ENCODE peak calls at places on chromosomes 3 and 15, in seven cellular contexts. K is heart left ventricle, E is uterus, Z is A549, M is IMR-90, W is tibial nerve, I is sigmoid colon. R is an unnamed sample.

GRCh38 chr15:28110416-28110975 is 11.4 kb upstream of the OCA2 start:
- DNase-seq in K (no peak), E (no peak), Z (no peak), M (no peak), W (no peak), I (peak; percentile 43), R (no peak)

GRCh38 chr3:165875644-165876043 is 38.4 kb upstream of the BCHE start:
- DNase-seq in K (no peak), E (no peak), Z (no peak), M (no peak), W (no peak), I (no peak), R (no peak)

GRCh38 chr3:185880600-185880999 is 55.8 kb upstream of the IGF2BP2 start:
- DNase-seq in K (no peak), E (no peak), Z (no peak), M (no peak), W (no peak), I (no peak), R (no peak)

GRCh38 chr3:127172211-127172610 is 20.7 kb upstream of the PRR23E start:
- DNase-seq in K (no peak), E (no peak), Z (no peak), M (no peak), W (no peak), I (no peak), R (peak; percentile 57)

GRCh38 chr3:27794211-27794610 is 72.1 kb upstream of the EOMES start:
- DNase-seq in K (no peak), E (no peak), Z (no peak), M (no peak), W (no peak), I (no peak), R (no peak)

GRCh38 chr15:80467311-80467714 is 63.1 kb downstream of the ARNT2 start:
- DNase-seq in K (no peak), E (no peak), Z (no peak), M (no peak), W (no peak), I (no peak), R (peak; percentile 78)

GRCh38 chr3:45560270-45561020 is 34.1 kb upstream of the LIMD1 start:
- DNase-seq in K (peak; percentile 88), E (peak; percentile 78), Z (no peak), M (peak; percentile 42), W (peak; percentile 71), I (peak; percentile 95), R (peak; percentile 93)

GRCh38 chr15:66609876-66610275 is 44.1 kb upstream of the LCTL start:
- DNase-seq in K (no peak), E (no peak), Z (no peak), M (no peak), W (no peak), I (no peak), R (no peak)

GRCh38 chr3:150871192-150871591 is 34.0 kb downstream of the MINDY4B start:
- DNase-seq in K (no peak), E (no peak), Z (no peak), M (peak; percentile 7), W (no peak), I (no peak), R (no peak)

GRCh38 chr15:25245801-25246622 is 192.8 kb downstream of the UBE3A start:
- DNase-seq in K (no peak), E (peak; percentile 4), Z (no peak), M (no peak), W (no peak), I (peak; percentile 41), R (peak; percentile 70)

GRCh38 chr15:77083381-77084160 is 12.7 kb upstream of the TSPAN3 start:
- DNase-seq in K (peak; percentile 91), E (peak; percentile 65), Z (peak; percentile 85), M (peak; percentile 15), W (no peak), I (peak; percentile 82), R (peak; percentile 65)

GRCh38 chr15:81329446-81329845 is 5.5 kb upstream of the STARD5 start:
- DNase-seq in K (no peak), E (no peak), Z (no peak), M (no peak), W (no peak), I (no peak), R (no peak)

GRCh38 chr3:46538803-46539442 is 27.2 kb downstream of the LRRC2 start:
- DNase-seq in K (peak; percentile 68), E (peak; percentile 21), Z (no peak), M (peak; percentile 83), W (no peak), I (peak; percentile 72), R (peak; percentile 57)

GRCh38 chr3:120506076-120506827 is 55.5 kb upstream of the FSTL1 start:
- DNase-seq in K (no peak), E (no peak), Z (no peak), M (peak; percentile 28), W (no peak), I (no peak), R (no peak)

GRCh38 chr3:6862880-6863195 is 1.9 kb downstream of the GRM7 start:
- DNase-seq in K (no peak), E (no peak), Z (no peak), M (no peak), W (no peak), I (no peak), R (no peak)

GRCh38 chr3:87766736-87767135 is 292.1 kb downstream of the CGGBP1 start:
- DNase-seq in K (no peak), E (no peak), Z (no peak), M (no peak), W (no peak), I (no peak), R (no peak)

GRCh38 chr15:56248276-56248675 is 4.6 kb upstream of the RFX7 start:
- DNase-seq in K (no peak), E (no peak), Z (no peak), M (no peak), W (no peak), I (no peak), R (no peak)

GRCh38 chr3:42503251-42503924 is 945 bp downstream of the VIPR1 start:
- DNase-seq in K (no peak), E (no peak), Z (no peak), M (no peak), W (no peak), I (peak; percentile 36), R (peak; percentile 14)

DNA sequence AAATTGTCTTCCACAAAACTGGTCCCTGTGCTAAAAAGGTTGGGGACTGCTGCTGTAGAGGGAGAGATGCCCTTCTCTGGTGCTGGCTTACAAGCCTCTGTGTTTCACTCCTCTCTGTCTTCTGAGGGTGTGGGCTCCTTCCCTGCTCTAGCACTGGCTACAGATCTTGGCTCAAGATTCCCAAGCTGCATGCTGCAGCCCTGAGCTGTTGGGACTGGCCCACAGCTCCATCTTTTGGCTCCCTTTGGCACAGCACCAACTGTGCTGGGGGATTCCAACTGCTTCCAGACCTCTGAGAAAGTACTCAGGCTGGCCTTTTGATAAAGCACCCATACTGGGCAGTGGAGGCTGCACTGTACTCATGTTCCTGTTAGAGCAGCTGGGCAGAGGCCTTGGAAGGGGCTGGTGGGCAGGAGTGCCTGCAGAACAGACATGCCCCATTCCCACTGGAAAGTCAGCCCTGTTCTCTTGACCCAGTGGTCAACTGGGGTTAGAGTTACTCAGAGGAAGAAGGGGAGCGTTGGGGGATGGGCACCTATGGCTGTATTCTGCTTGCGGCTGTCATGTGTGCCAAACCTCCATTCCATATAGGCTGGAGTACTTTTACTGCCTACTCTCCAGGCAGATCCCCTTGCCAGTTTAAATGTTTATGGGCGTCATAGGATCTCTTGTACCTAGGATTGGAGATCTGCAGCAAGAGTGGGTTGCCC is 55.7 kb downstream of the GALK2 start:
- DNase-seq in K (no peak), E (no peak), Z (no peak), M (peak; percentile 60), W (no peak), I (no peak), R (no peak)
- TF ChIP-seq CTCF in K (no peak), E (no peak), Z (peak; percentile 10), M (peak; percentile 37), W (no peak), I (no peak), R (no peak)

GRCh38 chr3:149375824-149376196 is 1.6 kb downstream of the TM4SF1 start:
- DNase-seq in K (no peak), E (no peak), Z (no peak), M (no peak), W (no peak), I (no peak), R (no peak)

GRCh38 chr3:149376728-149377407 is 581 bp downstream of the TM4SF1 start:
- DNase-seq in K (no peak), E (no peak), Z (no peak), M (peak; percentile 59), W (no peak), I (no peak), R (no peak)

GRCh38 chr3:149374391-149374790 is 3.1 kb downstream of the TM4SF1 start:
- DNase-seq in K (no peak), E (no peak), Z (no peak), M (no peak), W (no peak), I (no peak), R (no peak)

GRCh38 chr3:149373235-149374125 is 4.0 kb downstream of the TM4SF1 start:
- DNase-seq in K (no peak), E (no peak), Z (no peak), M (peak; percentile 85), W (no peak), I (no peak), R (no peak)

DNA sequence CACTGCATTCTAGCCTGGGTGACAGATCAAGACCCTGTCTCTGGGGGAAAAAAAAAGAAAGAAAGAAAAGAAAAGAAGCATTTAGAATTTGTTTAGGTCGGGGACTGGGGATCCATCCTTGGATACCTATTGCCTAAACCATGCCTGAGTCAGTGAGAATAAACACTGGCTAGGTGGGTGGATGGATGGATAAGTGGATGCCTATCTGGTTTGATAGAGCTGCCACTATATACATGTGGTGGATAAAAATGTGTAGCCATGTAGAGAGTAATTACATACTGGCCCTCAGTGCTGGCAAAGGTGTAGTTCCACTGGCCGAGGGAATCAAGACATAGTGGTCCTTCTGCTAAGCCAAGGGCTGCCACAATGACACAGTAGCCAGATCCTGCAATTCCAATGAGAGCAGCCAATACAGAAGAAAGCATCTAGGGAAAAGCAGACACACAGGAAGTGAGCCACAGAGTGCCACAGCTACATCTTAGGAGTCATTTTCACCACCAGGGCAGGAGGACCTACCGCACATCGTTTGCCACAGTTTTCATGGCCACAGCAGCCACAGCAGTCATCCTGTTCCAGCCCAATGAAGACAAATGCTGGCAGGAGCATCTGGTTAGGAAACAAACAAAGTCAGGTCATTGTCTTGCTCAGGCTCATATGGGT is 2.2 kb downstream of the TM4SF1 start:
- DNase-seq in K (no peak), E (no peak), Z (no peak), M (peak; percentile 49), W (no peak), I (no peak), R (no peak)
- TF ChIP-seq POLR2A in K (no peak), E (no peak), Z (no peak), M (peak; percentile 80), W (no peak), I (no peak), R (no peak)

GRCh38 chr15:96339662-96340347 is 9.3 kb downstream of the NR2F2 start:
- DNase-seq in K (no peak), E (no peak), Z (no peak), M (no peak), W (no peak), I (no peak), R (no peak)
- H3K4me3 ChIP-seq in K (peak overlapping the region; percentile 68), E (peak overlapping the region; percentile 90), Z (peak overlapping the region; percentile 67), M (peak overlapping the region; percentile 84), W (peak overlapping the region; percentile 74), I (peak overlapping the region; percentile 89), R (no peak overlapping the region)

DNA sequence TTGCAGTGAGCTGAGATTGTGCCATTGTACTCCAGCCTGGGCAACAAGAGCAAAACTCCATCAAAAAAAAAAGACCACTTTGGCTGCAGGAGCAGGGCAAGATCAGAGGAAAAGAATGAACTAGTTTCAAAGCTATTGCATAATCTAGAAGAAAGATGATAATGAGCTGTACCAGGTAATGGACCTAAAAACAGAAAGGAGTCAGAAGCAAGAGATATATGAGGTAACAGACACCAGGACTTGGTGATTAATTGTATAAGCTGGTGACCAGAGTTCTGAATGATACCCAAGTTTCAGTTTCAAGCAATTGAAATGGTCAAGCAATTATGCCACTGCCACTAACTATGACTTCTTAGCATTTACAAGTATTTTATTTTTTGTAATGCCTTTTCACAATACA is 2.9 kb downstream of the POLQ start:
- DNase-seq in K (no peak), E (no peak), Z (no peak), M (no peak), W (no peak), I (no peak), R (no peak)
- TF ChIP-seq CTCF in K (no peak), E (no peak), Z (no peak), M (no peak), W (no peak), I (no peak), R (no peak)

R was measured in lower leg skin.